ENCODE peak calls at places on chromosome 13, in eight cellular contexts. R is upper lobe of left lung, H is fibroblast of lung, Z is prostate gland, W is uterus, E is stomach, C is lower lobe of right lung, L is pancreas. V is an unnamed sample.

GRCh38 chr13:91123456-91124127 is 223.9 kb upstream of the MIR17HG start:
- DNase-seq in C (no peak), R (no peak), Z (no peak), H (no peak), E (no peak), W (no peak), L (no peak), V (no peak)

GRCh38 chr13:75670496-75670895 is 34.4 kb downstream of the LMO7 start:
- DNase-seq in W (no peak), L (no peak), R (no peak), H (peak), Z (no peak), C (no peak), E (no peak), V (no peak)

GRCh38 chr13:70959376-70959775 is 851.1 kb upstream of the KLHL1 start:
- DNase-seq in W (no peak), R (no peak), L (no peak), H (no peak), Z (no peak), E (no peak), C (no peak), V (no peak)

GRCh38 chr13:29948246-29948645 is 97.8 kb upstream of the UBL3 start:
- DNase-seq in R (no peak), E (no peak), L (no peak), H (peak), C (no peak), Z (no peak), W (no peak), V (no peak)

GRCh38 chr13:76886292-76887061 is at the start of gene KCTD12:
- DNase-seq in C (peak), E (peak), R (peak), W (peak), H (peak), Z (peak), L (peak), V (peak)

GRCh38 chr13:110334841-110335490 is 27.9 kb downstream of the COL4A2 start:
- DNase-seq in Z (no peak), E (no peak), W (no peak), L (no peak), H (peak), R (no peak), C (no peak), V (peak)

GRCh38 chr13:113997845-113998751 is 24.2 kb upstream of the C13orf46 start:
- DNase-seq in L (no peak), H (peak), W (peak), C (peak), Z (no peak), E (peak), R (peak), V (no peak)

GRCh38 chr13:41402695-41403511 is 54.4 kb upstream of the RGCC start:
- DNase-seq in Z (no peak), C (no peak), L (no peak), W (no peak), R (peak), E (no peak), H (no peak), V (no peak)

GRCh38 chr13:26707122-26708006 is 53.2 kb downstream of the GPR12 start:
- DNase-seq in R (no peak), E (no peak), L (no peak), Z (no peak), W (no peak), H (peak), C (no peak), V (no peak)

GRCh38 chr13:43251967-43252366 is 228.6 kb downstream of the DNAJC15 start:
- DNase-seq in L (no peak), H (no peak), W (no peak), E (no peak), C (no peak), R (no peak), Z (no peak), V (no peak)

GRCh38 chr13:44306401-44307192 is 67.0 kb upstream of the SERP2 start:
- DNase-seq in E (peak), C (no peak), L (no peak), W (peak), R (peak), H (peak), Z (peak), V (peak)

GRCh38 chr13:43374621-43375020 is 351.2 kb downstream of the DNAJC15 start:
- DNase-seq in C (no peak), Z (no peak), E (no peak), L (no peak), W (no peak), H (peak), R (no peak), V (no peak)

GRCh38 chr13:52743569-52743968 is 3.9 kb upstream of the CNMD start:
- DNase-seq in R (no peak), Z (no peak), E (no peak), W (no peak), H (no peak), C (no peak), L (no peak), V (no peak)

GRCh38 chr13:65470781-65471180 is 1759.4 kb downstream of the PCDH9 start:
- DNase-seq in R (no peak), E (no peak), C (no peak), W (no peak), L (no peak), Z (no peak), H (peak), V (no peak)

GRCh38 chr13:99911965-99912566 is 59.5 kb downstream of the ZIC5 start:
- DNase-seq in H (no peak), Z (no peak), R (no peak), E (no peak), W (no peak), L (no peak), C (no peak), V (no peak)

GRCh38 chr13:76292726-76293125 is 593.5 kb downstream of the KCTD12 start:
- DNase-seq in E (no peak), W (no peak), L (no peak), C (no peak), Z (no peak), R (no peak), H (no peak), V (no peak)

GRCh38 chr13:102311433-102311796 is 90.4 kb downstream of the FGF14 start:
- DNase-seq in R (no peak), H (no peak), Z (no peak), E (no peak), W (no peak), L (no peak), C (no peak), V (no peak)

GRCh38 chr13:75312884-75313520 is 169.0 kb downstream of the TBC1D4 start:
- DNase-seq in C (no peak), W (no peak), R (no peak), H (no peak), L (no peak), E (no peak), Z (no peak), V (no peak)

GRCh38 chr13:52845334-52845761 is 3.1 kb downstream of the PCDH8 start:
- DNase-seq in Z (no peak), C (no peak), H (no peak), L (no peak), W (no peak), E (no peak), R (no peak), V (no peak)

GRCh38 chr13:40063278-40063698 is 407.8 kb downstream of the COG6 start:
- DNase-seq in W (no peak), H (peak), Z (no peak), L (peak), E (no peak), C (no peak), R (peak), V (no peak)
- TF ChIP-seq CTCF in W (no peak), H (no peak), Z (no peak), L (no peak), E (no peak), C (no peak), R (no peak), V (no peak)

DNA sequence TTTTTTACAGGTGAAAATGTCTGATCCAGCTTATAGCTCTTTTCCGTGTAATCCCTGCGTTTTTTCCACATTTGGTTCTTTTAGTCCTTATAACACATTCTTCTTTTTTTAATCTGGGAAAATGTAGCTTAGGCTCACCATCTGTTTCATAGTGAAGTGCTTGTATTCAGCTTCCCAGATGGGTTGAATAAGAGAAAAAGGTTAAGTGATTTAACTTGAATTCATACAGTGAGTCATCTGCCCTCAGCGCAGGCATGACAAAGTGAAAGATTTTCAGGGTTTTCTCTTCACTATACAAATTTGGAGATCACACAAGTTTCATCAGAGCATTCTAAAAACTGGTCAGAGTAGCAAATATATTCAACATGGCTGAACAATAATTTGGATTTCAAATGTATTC is 224.8 kb downstream of the SPRY2 start:
- DNase-seq in R (no peak), C (no peak), Z (no peak), L (no peak), W (no peak), E (no peak), H (peak), V (no peak)
- H3K27ac ChIP-seq in R (no peak), C (no peak), Z (no peak), L (no peak), W (no peak), E (no peak), H (no peak), V (no peak)

GRCh38 chr13:111460548-111461444 is 140.4 kb downstream of the TEX29 start:
- DNase-seq in R (no peak), H (peak), E (no peak), L (peak), W (no peak), Z (peak), C (no peak), V (no peak)
- TF ChIP-seq CTCF in R (no peak), H (peak), E (no peak), L (no peak), W (no peak), Z (peak), C (peak), V (peak)

GRCh38 chr13:97753942-97754670 is 199.4 kb upstream of the IPO5 start:
- DNase-seq in H (no peak), C (no peak), L (no peak), R (no peak), W (no peak), E (no peak), Z (no peak), V (no peak)

GRCh38 chr13:97743946-97744345 is 209.5 kb upstream of the IPO5 start:
- DNase-seq in Z (no peak), R (no peak), C (no peak), H (no peak), W (no peak), L (no peak), E (no peak), V (no peak)

GRCh38 chr13:97751477-97751876 is 202.0 kb upstream of the IPO5 start:
- DNase-seq in H (no peak), E (no peak), R (no peak), C (no peak), W (no peak), L (no peak), Z (no peak), V (no peak)

GRCh38 chr13:97753269-97753668 is 200.2 kb upstream of the IPO5 start:
- DNase-seq in H (no peak), R (no peak), C (no peak), E (no peak), W (no peak), L (no peak), Z (no peak), V (no peak)

DNA sequence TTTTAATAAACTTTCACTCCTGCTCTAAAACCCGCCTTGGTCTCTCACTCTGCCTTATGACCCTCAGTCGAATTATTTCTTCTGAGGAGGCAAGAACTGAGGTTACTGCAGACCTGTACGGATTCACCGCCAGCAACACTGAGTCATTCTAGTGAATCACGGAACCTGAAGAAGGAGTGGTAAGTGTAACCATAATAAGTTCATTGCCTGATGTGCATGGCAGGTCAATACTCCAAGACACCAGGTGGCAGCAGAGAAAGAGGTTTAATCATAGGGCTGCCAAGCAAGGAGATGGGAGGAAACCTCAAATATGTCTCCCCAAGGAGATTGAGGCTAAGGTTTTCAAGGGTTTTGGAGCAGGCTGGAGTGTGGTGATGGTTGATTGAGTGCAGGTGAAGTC is 204.3 kb upstream of the IPO5 start:
- DNase-seq in L (no peak), W (no peak), C (no peak), Z (no peak), R (no peak), H (peak), E (no peak), V (no peak)
- H3K27ac ChIP-seq in L (no peak), W (no peak), C (no peak), Z (no peak), R (no peak), H (no peak), E (no peak), V (no peak)

GRCh38 chr13:112874751-112875300 is 94.2 kb upstream of the MCF2L start:
- DNase-seq in H (no peak), E (no peak), Z (no peak), L (no peak), C (peak), R (no peak), W (no peak), V (no peak)
- TF ChIP-seq CTCF in H (no peak), E (no peak), Z (no peak), L (no peak), C (no peak), R (no peak), W (no peak), V (no peak)

DNA sequence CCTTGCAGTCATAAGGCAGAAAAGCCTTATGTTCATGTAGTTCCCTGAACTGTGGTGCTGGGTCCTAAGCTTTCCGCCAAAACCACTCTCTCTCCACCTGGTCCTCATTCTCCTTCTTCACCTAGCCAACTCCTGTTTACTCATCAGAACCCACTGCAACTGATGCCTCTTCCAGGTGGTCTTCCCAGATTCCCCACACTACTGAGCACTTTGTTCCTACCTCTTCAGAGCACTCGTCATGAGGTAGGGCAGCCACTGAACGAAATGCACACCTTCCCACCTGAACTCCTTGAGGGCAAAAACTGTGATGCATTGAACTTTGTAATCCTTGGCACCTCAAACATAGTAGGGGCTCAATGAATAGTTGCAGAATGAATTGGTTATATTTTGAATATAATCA is 100.4 kb downstream of the DOCK9 start:
- DNase-seq in L (no peak), R (no peak), W (no peak), H (no peak), C (no peak), Z (no peak), E (no peak), V (no peak)
- H3K27ac ChIP-seq in L (no peak), R (no peak), W (no peak), H (no peak), C (no peak), Z (no peak), E (no peak), V (no peak)

GRCh38 chr13:24865158-24865557 is 101.2 kb downstream of the RNF17 start:
- DNase-seq in W (no peak), H (no peak), E (no peak), Z (no peak), L (no peak), C (no peak), R (no peak), V (no peak)
- TF ChIP-seq CTCF in W (no peak), H (peak), E (no peak), Z (no peak), L (no peak), C (no peak), R (no peak), V (no peak)

V was measured in upper lobe of right lung.